ENCODE peak calls at places on chromosome X, in eight cellular contexts. P, Z, R, G, E, Y, U and M are unnamed samples.

GRCh38 chrX:133544105-133544504 is 128.8 kb upstream of the GPC4 start:
- DNase-seq in P (peak; percentile 51), Z (no peak), R (no peak), G (peak; percentile 33), E (peak; percentile 41), Y (no peak), U (peak; percentile 54), M (no peak)

GRCh38 chrX:47193475-47194241 is at the start of gene UBA1:
- DNase-seq in P (peak; percentile 99), Z (peak; percentile 85), R (peak; percentile 98), G (peak; percentile 95), E (peak; percentile 95), Y (peak; percentile 92), U (peak; percentile 95), M (peak; percentile 87)

GRCh38 chrX:42930951-42931350 is 153.0 kb upstream of the PPP1R2C start:
- DNase-seq in P (no peak), Z (no peak), R (no peak), G (no peak), E (no peak), Y (no peak), U (no peak), M (no peak)

GRCh38 chrX:131626681-131627296 is 82.9 kb downstream of the OR13H1 start:
- DNase-seq in P (peak; percentile 38), Z (no peak), R (no peak), G (peak; percentile 24), E (peak; percentile 7), Y (no peak), U (peak; percentile 10), M (peak; percentile 1)

GRCh38 chrX:8971116-8971515 is 62.8 kb downstream of the FAM9B start:
- DNase-seq in P (no peak), Z (peak; percentile 2), R (no peak), G (peak; percentile 72), E (peak; percentile 71), Y (peak; percentile 8), U (peak; percentile 75), M (peak; percentile 25)

GRCh38 chrX:154029439-154029838 is 9.7 kb upstream of the IRAK1 start:
- DNase-seq in P (peak; percentile 69), Z (no peak), R (no peak), G (no peak), E (no peak), Y (no peak), U (no peak), M (no peak)

GRCh38 chrX:71282514-71283408 is 674 bp upstream of the NONO start:
- DNase-seq in P (no peak), Z (peak; percentile 21), R (no peak), G (peak; percentile 68), E (no peak), Y (no peak), U (peak; percentile 52), M (no peak)

GRCh38 chrX:153297376-153297775 is 24.2 kb downstream of the PNMA6F start:
- DNase-seq in P (no peak), Z (no peak), R (no peak), G (no peak), E (no peak), Y (no peak), U (no peak), M (no peak)

GRCh38 chrX:1593286-1594271 is 2.2 kb downstream of the AKAP17A start:
- DNase-seq in P (peak; percentile 37), Z (no peak), R (peak; percentile 24), G (no peak), E (no peak), Y (no peak), U (no peak), M (no peak)

GRCh38 chrX:96771500-96771899 is 86.9 kb downstream of the DIAPH2 start:
- DNase-seq in P (no peak), Z (no peak), R (no peak), G (no peak), E (no peak), Y (no peak), U (no peak), M (no peak)
- TF ChIP-seq CTCF in P (no peak), Z (no peak), R (no peak), G (no peak), E (no peak), Y (no peak), U (no peak), M (no peak)

GRCh38 chrX:108435261-108435660 is 3.0 kb downstream of the COL4A6 start:
- DNase-seq in P (no peak), Z (no peak), R (no peak), G (no peak), E (no peak), Y (no peak), U (no peak), M (no peak)
- H3K4me3 ChIP-seq in P (peak overlapping the region; percentile 94), Z (no peak overlapping the region), R (no peak overlapping the region), G (no peak overlapping the region), E (no peak overlapping the region), Y (no peak overlapping the region), U (no peak overlapping the region), M (no peak overlapping the region)

GRCh38 chrX:85851418-85851817 is 195.9 kb downstream of the CHM start:
- DNase-seq in P (peak; percentile 70), Z (no peak), R (peak; percentile 28), G (peak; percentile 11), E (peak; percentile 11), Y (no peak), U (peak; percentile 8), M (peak; percentile 6)
- TF ChIP-seq CTCF in P (peak; percentile 86), Z (peak; percentile 52), R (no peak), G (peak; percentile 46), E (peak; percentile 29), Y (no peak), U (peak; percentile 40), M (peak; percentile 53)

GRCh38 chrX:137428251-137428661 is 137.7 kb upstream of the ZIC3 start:
- DNase-seq in P (peak; percentile 88), Z (no peak), R (no peak), G (no peak), E (peak; percentile 15), Y (no peak), U (no peak), M (no peak)
- H3K4me3 ChIP-seq in P (peak overlapping the region; percentile 81), Z (peak overlapping the region; percentile 29), R (peak overlapping the region; percentile 54), G (peak overlapping the region; percentile 51), E (peak overlapping the region; percentile 19), Y (no peak overlapping the region), U (peak overlapping the region; percentile 53), M (no peak overlapping the region)

GRCh38 chrX:38351346-38351745 is 1.1 kb upstream of the OTC start:
- DNase-seq in P (no peak), Z (no peak), R (no peak), G (no peak), E (no peak), Y (no peak), U (no peak), M (no peak)
- TF ChIP-seq CTCF in P (no peak), Z (no peak), R (no peak), G (no peak), E (no peak), Y (no peak), U (no peak), M (no peak)

GRCh38 chrX:137565318-137565904 is 516 bp upstream of the ZIC3 start:
- DNase-seq in P (peak; percentile 58), Z (no peak), R (no peak), G (no peak), E (no peak), Y (no peak), U (no peak), M (no peak)
- H3K4me3 ChIP-seq in P (peak overlapping the region; percentile 89), Z (no peak overlapping the region), R (peak overlapping the region; percentile 62), G (peak overlapping the region; percentile 25), E (peak overlapping the region; percentile 55), Y (no peak overlapping the region), U (peak overlapping the region; percentile 37), M (no peak overlapping the region)

DNA sequence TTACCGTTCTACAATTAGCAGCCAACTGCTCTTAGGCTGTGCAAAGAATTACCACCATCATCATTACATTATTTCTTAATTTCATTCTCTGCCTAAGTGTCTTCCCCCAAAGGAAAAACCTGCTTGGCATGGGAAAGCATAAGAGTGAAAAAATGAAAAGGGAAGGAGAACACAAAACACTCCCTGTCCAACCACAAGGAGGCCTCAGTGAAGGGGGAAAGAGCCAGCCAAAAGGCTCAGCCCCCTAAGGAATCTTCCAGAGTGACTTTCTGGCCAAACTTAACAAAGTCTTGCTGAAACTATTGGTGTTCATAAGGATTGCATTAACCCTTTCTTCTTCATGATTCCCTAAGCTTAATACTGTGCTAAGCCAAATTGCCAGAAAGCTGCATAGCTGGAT is 287.4 kb downstream of the SMARCA1 start:
- DNase-seq in P (peak; percentile 43), Z (no peak), R (no peak), G (no peak), E (no peak), Y (no peak), U (no peak), M (no peak)
- TF ChIP-seq CTCF in P (peak; percentile 74), Z (no peak), R (no peak), G (no peak), E (no peak), Y (no peak), U (no peak), M (no peak)

GRCh38 chrX:106802063-106802387 is 448 bp upstream of the TBC1D8B start:
- DNase-seq in P (no peak), Z (no peak), R (no peak), G (no peak), E (no peak), Y (no peak), U (peak; percentile 40), M (no peak)
- H3K4me3 ChIP-seq in P (peak overlapping the region; percentile 89), Z (peak overlapping the region; percentile 66), R (peak overlapping the region; percentile 58), G (peak overlapping the region; percentile 61), E (peak overlapping the region; percentile 58), Y (peak overlapping the region; percentile 69), U (peak overlapping the region; percentile 83), M (peak overlapping the region; percentile 75)